ENCODE peak calls at places on chromosomes 3 and 15, in six cellular contexts. Y, U, E, G, H and Z are unnamed samples.

GRCh38 chr15:40278026-40278425 is 4.8 kb downstream of the ANKRD63 start:
- DNase-seq in Y (no peak), U (no peak), E (no peak), G (no peak), H (no peak), Z (no peak)

GRCh38 chr15:42274693-42274971 is 1.4 kb upstream of the TMEM87A start:
- DNase-seq in Y (peak; percentile 18), U (no peak), E (no peak), G (no peak), H (peak; percentile 32), Z (no peak)

GRCh38 chr3:129529436-129530210 is 1.2 kb downstream of the RHO start:
- DNase-seq in Y (no peak), U (no peak), E (no peak), G (no peak), H (no peak), Z (no peak)

GRCh38 chr3:105062853-105063252 is 303.9 kb upstream of the ALCAM start:
- DNase-seq in Y (no peak), U (no peak), E (no peak), G (no peak), H (no peak), Z (no peak)

GRCh38 chr15:39625451-39625850 is 44.6 kb downstream of the THBS1 start:
- DNase-seq in Y (no peak), U (no peak), E (no peak), G (no peak), H (no peak), Z (no peak)

GRCh38 chr3:127250032-127250431 is 37.8 kb downstream of the PRR20G start:
- DNase-seq in Y (no peak), U (no peak), E (no peak), G (no peak), H (no peak), Z (no peak)

GRCh38 chr3:165195628-165196576 is at the start of gene SLITRK3:
- DNase-seq in Y (no peak), U (peak; percentile 65), E (no peak), G (peak; percentile 19), H (no peak), Z (no peak)

GRCh38 chr3:51698209-51698608 is 8.7 kb upstream of the GRM2 start:
- DNase-seq in Y (no peak), U (no peak), E (no peak), G (peak; percentile 73), H (no peak), Z (no peak)

GRCh38 chr3:106534206-106534605 is 665.4 kb upstream of the CBLB start:
- DNase-seq in Y (no peak), U (no peak), E (no peak), G (no peak), H (no peak), Z (peak; percentile 71)

GRCh38 chr15:46442196-46442595 is 807.4 kb downstream of the SQOR start:
- DNase-seq in Y (no peak), U (no peak), E (no peak), G (peak; percentile 30), H (no peak), Z (peak; percentile 3)

GRCh38 chr15:85580914-85581313 is 200.5 kb downstream of the AKAP13 start:
- DNase-seq in Y (no peak), U (no peak), E (peak; percentile 28), G (no peak), H (no peak), Z (no peak)

GRCh38 chr3:48660800-48661400 is 1.8 kb downstream of the CELSR3 start:
- DNase-seq in Y (no peak), U (no peak), E (no peak), G (no peak), H (no peak), Z (no peak)

GRCh38 chr15:28904023-28904422 is 18.2 kb downstream of the APBA2 start:
- DNase-seq in Y (no peak), U (no peak), E (no peak), G (no peak), H (no peak), Z (no peak)

GRCh38 chr3:46065294-46065705 is 38.0 kb upstream of the XCR1 start:
- DNase-seq in Y (peak; percentile 32), U (no peak), E (no peak), G (peak; percentile 47), H (no peak), Z (peak; percentile 62)

GRCh38 chr3:15500107-15500724 is 21.3 kb downstream of the COLQ start:
- DNase-seq in Y (no peak), U (no peak), E (no peak), G (no peak), H (no peak), Z (no peak)

GRCh38 chr3:134380249-134380648 is 6.0 kb upstream of the AMOTL2 start:
- DNase-seq in Y (no peak), U (no peak), E (no peak), G (no peak), H (no peak), Z (no peak)

GRCh38 chr3:75782506-75782905 is 2.8 kb downstream of the ZNF717 start:
- DNase-seq in Y (no peak), U (no peak), E (no peak), G (no peak), H (no peak), Z (no peak)

GRCh38 chr15:77630956-77631789 is 1.5 kb downstream of the LINGO1 start:
- DNase-seq in Y (no peak), U (peak; percentile 79), E (no peak), G (peak; percentile 51), H (no peak), Z (no peak)

GRCh38 chr3:60025071-60026055 is 975.5 kb upstream of the CFAP20DC start:
- DNase-seq in Y (no peak), U (no peak), E (no peak), G (no peak), H (no peak), Z (peak; percentile 4)

GRCh38 chr3:46200211-46200610 is 7.9 kb downstream of the CCR1 start:
- DNase-seq in Y (no peak), U (no peak), E (no peak), G (no peak), H (no peak), Z (no peak)

GRCh38 chr3:175956964-175957363 is 1097.8 kb downstream of the NAALADL2 start:
- DNase-seq in Y (no peak), U (peak; percentile 51), E (no peak), G (no peak), H (no peak), Z (peak; percentile 26)

GRCh38 chr15:58932791-58933310 is 628 bp downstream of the SLTM start:
- DNase-seq in Y (no peak), U (no peak), E (no peak), G (peak; percentile 67), H (no peak), Z (peak; percentile 5)

GRCh38 chr3:20608054-20608738 is 422.2 kb upstream of the SGO1 start:
- DNase-seq in Y (no peak), U (no peak), E (no peak), G (no peak), H (no peak), Z (no peak)

GRCh38 chr15:68951813-68952212 is 21.5 kb downstream of the SPESP1 start:
- DNase-seq in Y (no peak), U (no peak), E (no peak), G (no peak), H (no peak), Z (no peak)

GRCh38 chr3:191282262-191283215 is 46.7 kb upstream of the CCDC50 start:
- DNase-seq in Y (no peak), U (no peak), E (no peak), G (no peak), H (no peak), Z (no peak)

GRCh38 chr3:138479355-138479964 is 45.0 kb downstream of the ESYT3 start:
- DNase-seq in Y (no peak), U (no peak), E (no peak), G (peak; percentile 72), H (no peak), Z (peak; percentile 42)

DNA sequence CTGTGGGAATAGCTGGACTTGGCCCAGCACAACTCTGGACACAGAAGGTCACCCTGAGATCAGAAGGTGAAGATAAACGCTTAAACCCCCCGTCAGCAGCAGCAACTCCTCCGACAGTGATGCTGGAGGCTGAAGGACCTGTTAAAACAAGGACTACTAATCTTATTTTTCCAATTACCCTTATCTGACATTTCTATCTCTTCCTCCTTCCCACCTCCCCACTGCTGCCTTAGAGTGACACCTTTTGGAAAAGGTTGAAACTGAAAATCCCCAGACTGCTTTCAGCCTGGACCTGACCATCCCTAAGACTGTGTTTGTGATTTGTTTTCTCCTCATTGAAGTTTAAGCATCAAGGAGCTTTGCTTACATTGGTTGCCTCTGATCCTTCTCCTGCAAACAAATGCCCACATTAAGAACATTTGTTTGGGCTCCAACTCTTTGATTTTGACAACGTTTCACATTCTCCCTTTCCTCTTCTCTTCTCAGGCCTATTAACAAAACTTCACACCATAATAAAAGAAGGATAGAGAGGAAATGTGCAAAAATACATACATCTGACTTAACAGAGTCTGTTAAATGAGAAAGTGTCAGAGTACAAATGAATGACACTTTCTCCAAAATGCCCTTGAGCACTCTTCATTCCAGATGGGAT is 410.6 kb upstream of the WNT5A start:
- DNase-seq in Y (no peak), U (no peak), E (no peak), G (peak; percentile 37), H (no peak), Z (peak; percentile 40)
- TF ChIP-seq CTCF in Y (no peak), U (peak; percentile 69), E (no peak), G (no peak), H (no peak), Z (peak; percentile 62)

GRCh38 chr3:72906154-72906553 is 18.3 kb downstream of the GXYLT2 start:
- DNase-seq in Y (no peak), U (no peak), E (no peak), G (no peak), H (no peak), Z (no peak)

GRCh38 chr3:72909591-72909990 is 21.7 kb downstream of the GXYLT2 start:
- DNase-seq in Y (no peak), U (no peak), E (no peak), G (no peak), H (no peak), Z (no peak)

GRCh38 chr3:72904156-72904555 is 16.3 kb downstream of the GXYLT2 start:
- DNase-seq in Y (no peak), U (no peak), E (no peak), G (peak; percentile 23), H (no peak), Z (no peak)

GRCh38 chr3:72907131-72907697 is 19.4 kb downstream of the GXYLT2 start:
- DNase-seq in Y (peak; percentile 61), U (no peak), E (no peak), G (no peak), H (no peak), Z (peak; percentile 65)

GRCh38 chr3:72907851-72908620 is 20.2 kb downstream of the GXYLT2 start:
- DNase-seq in Y (peak; percentile 63), U (no peak), E (peak; percentile 25), G (no peak), H (no peak), Z (peak; percentile 66)
- H3K27me3 ChIP-seq in Y (no peaks in the 10 kb centered on the region), U (no peaks in the 10 kb centered on the region), E (no peaks in the 10 kb centered on the region), G (no peaks in the 10 kb centered on the region), H (no peaks in the 10 kb centered on the region), Z (no peaks in the 10 kb centered on the region)

DNA sequence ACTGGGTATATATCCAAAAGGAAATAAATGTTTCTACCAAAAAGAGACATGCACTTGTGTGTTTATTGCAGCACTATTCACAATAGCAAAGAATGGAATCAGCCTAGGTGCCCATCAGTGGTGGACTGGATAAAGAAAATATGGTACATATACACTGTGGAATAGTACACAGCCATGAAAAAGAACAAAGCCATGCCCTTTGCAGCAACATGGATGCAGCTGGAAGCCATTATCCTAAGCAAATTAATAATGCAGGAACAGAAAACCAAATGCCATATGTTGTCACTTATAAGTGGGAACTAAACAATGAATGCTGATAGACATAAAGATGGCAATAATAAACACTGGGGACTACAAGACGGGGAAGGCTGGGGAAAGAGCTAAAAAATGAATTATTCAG is 102.9 kb downstream of the RPL39L start:
- DNase-seq in Y (no peak), U (no peak), E (no peak), G (no peak), H (no peak), Z (no peak)
- H3K36me3 ChIP-seq in Y (peaks cover 14% of the 10 kb centered on the region), U (peaks cover 28% of the 10 kb centered on the region), E (peaks cover 26% of the 10 kb centered on the region), G (peaks cover 8% of the 10 kb centered on the region), H (no peaks in the 10 kb centered on the region), Z (no peaks in the 10 kb centered on the region)

GRCh38 chr3:171614318-171614967 is 154.2 kb upstream of the TNIK start:
- DNase-seq in Y (peak; percentile 30), U (peak; percentile 76), E (peak; percentile 23), G (peak; percentile 65), H (peak; percentile 65), Z (peak; percentile 8)
- TF ChIP-seq CTCF in Y (peak; percentile 34), U (peak; percentile 78), E (no peak), G (peak; percentile 84), H (peak; percentile 42), Z (peak; percentile 58)